ENCODE peak calls at places on chromosomes 6 and 20, in six cellular contexts. S is IMR-90, U is A549, D is K562, I is GM12878, V is HepG2. H is an unnamed sample.

GRCh38 chr20:46939031-46939430 is 44.4 kb downstream of the EYA2 start:
- DNase-seq in I (no peak), U (peak), V (peak), D (peak), S (no peak), H (peak)

GRCh38 chr6:41439524-41440418 is 104.4 kb downstream of the NCR2 start:
- DNase-seq in V (no peak), U (no peak), I (peak), D (no peak), S (no peak), H (no peak)

GRCh38 chr6:84779917-84780316 is 15.5 kb upstream of the TBX18 start:
- DNase-seq in U (no peak), S (no peak), I (no peak), D (no peak), V (no peak), H (no peak)

GRCh38 chr6:47129129-47129528 is 87.0 kb upstream of the ADGRF1 start:
- DNase-seq in D (no peak), V (no peak), I (no peak), U (no peak), S (no peak), H (no peak)

GRCh38 chr20:3898639-3899038 is 9.5 kb downstream of the PANK2 start:
- DNase-seq in U (no peak), D (no peak), V (no peak), S (no peak), I (no peak), H (no peak)

GRCh38 chr20:1427457-1428054 is 34.7 kb upstream of the FKBP1A start:
- DNase-seq in S (peak), D (no peak), V (peak), I (no peak), U (no peak), H (no peak)

GRCh38 chr6:50602191-50602810 is 111.0 kb upstream of the TFAP2D start:
- DNase-seq in D (peak), V (peak), U (peak), I (no peak), S (peak), H (peak)

GRCh38 chr20:10388571-10388970 is 45.5 kb downstream of the MKKS start:
- DNase-seq in S (no peak), D (no peak), U (no peak), I (no peak), V (no peak), H (no peak)

GRCh38 chr20:1472556-1473243 is 6.1 kb upstream of the NSFL1C start:
- DNase-seq in I (no peak), V (no peak), U (no peak), D (no peak), S (no peak), H (no peak)

GRCh38 chr6:4772750-4773149 is 3.5 kb upstream of the CDYL start:
- DNase-seq in U (no peak), I (no peak), V (no peak), S (no peak), D (no peak), H (no peak)

GRCh38 chr20:49775229-49775693 is 37.4 kb upstream of the SLC9A8 start:
- DNase-seq in V (peak), U (peak), S (peak), I (no peak), D (peak), H (no peak)

GRCh38 chr6:166344240-166344639 is 1.9 kb upstream of the SFT2D1 start:
- DNase-seq in V (no peak), S (no peak), D (no peak), I (no peak), U (no peak), H (no peak)

GRCh38 chr6:170113141-170113540 is 177.7 kb downstream of the DLL1 start:
- DNase-seq in D (no peak), S (no peak), V (no peak), I (no peak), U (no peak), H (no peak)

GRCh38 chr20:49501917-49502316 is 19.4 kb upstream of the KCNB1 start:
- DNase-seq in I (no peak), V (peak), D (peak), U (peak), S (peak), H (peak)

GRCh38 chr20:23129891-23130621 is 43.9 kb upstream of the CD93 start:
- DNase-seq in S (no peak), V (no peak), I (no peak), U (no peak), D (no peak), H (no peak)

GRCh38 chr6:152112503-152113261 is 305.2 kb downstream of the ESR1 start:
- DNase-seq in S (no peak), D (no peak), I (no peak), V (no peak), U (no peak), H (no peak)

GRCh38 chr20:8117636-8118413 is 14.2 kb upstream of the PLCB1 start:
- DNase-seq in D (peak), I (no peak), V (no peak), U (no peak), S (no peak), H (no peak)

GRCh38 chr6:131182991-131183425 is 47.7 kb downstream of the AKAP7 start:
- DNase-seq in S (peak), I (no peak), D (peak), U (peak), V (peak), H (no peak)

GRCh38 chr20:49291200-49291599 is 13.3 kb upstream of the ZNFX1 start:
- DNase-seq in V (no peak), D (no peak), U (no peak), I (no peak), S (no peak), H (no peak)

DNA sequence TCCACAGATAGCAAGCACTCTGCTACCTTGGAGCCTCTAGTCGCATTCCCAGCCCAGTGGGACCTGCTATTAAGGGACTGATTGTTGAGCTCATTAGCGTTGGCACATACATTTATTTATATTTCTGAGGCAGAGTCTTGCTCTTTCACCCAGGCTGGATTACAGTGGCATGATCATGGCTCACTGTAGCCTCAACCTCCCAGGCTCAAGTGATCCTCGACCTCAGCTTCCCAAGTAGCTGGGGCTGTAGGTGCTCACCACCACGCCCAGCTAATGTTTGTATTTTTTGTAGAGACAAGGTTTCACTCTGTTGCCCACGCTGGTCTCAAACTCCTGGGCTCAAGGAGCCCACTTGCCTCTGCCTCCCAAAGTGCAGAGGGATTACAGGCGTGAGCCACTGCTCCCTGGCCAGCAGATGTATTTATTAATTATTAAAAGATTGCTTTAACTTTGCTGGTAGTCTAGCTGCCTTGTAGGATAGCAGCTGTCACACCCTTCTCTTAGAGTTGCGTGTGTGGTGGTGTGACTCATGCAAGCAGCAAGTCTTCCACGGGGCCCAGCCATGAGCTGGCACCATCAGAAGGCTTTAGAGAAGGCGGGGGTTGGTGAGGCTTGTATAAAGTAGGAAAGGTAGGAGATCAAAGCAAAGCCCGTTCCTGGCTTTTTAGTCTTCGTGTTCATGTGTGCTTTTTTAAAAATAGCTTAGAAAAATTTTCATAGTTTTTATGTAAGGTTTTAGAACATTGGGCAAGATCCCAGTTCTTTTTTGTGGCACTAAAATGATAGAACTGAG is 16.5 kb downstream of the ACTR5 start:
- DNase-seq in D (no peak), U (peak), S (peak), I (no peak), V (peak), H (no peak)
- TF ChIP-seq BHLHE40 in D (no peak), U (no peak), S (peak), I (no peak), V (no peak), H (no peak)

DNA sequence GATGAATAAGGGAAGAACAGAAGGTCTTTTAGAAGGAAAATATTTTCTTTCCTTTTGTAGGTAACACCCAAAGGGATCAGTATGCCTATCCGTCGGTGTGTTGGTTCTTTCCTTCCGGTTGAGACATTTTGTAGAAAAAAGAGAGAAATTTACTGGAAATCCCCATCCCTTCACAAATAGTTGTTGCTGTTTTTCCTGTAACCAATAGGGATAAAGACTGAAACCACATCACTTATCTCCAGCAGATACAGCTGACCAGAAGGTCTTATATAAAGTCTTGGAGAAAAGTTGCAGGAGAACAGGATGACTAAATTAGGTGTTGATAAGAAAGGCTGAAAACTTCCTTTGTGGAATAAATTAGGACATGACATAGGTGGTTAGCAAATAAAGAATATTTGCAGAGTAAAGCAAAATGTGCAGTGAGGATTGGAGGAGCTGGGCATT is 14.8 kb upstream of the HLA-DRB1 start:
- DNase-seq in D (no peak), V (no peak), S (no peak), U (no peak), I (peak), H (no peak)
- TF ChIP-seq BHLHE40 in D (no peak), V (no peak), S (no peak), U (no peak), I (peak), H (no peak)

GRCh38 chr20:63566395-63567131 is 7.5 kb downstream of the HELZ2 start:
- DNase-seq in U (no peak), I (no peak), V (no peak), S (no peak), D (no peak), H (no peak)

GRCh38 chr20:63568986-63569949 is 4.8 kb downstream of the HELZ2 start:
- DNase-seq in D (no peak), I (no peak), V (no peak), S (no peak), U (no peak), H (no peak)

GRCh38 chr20:63568170-63568981 is 5.7 kb downstream of the HELZ2 start:
- DNase-seq in D (no peak), U (no peak), I (no peak), V (no peak), S (no peak), H (no peak)

GRCh38 chr20:63567132-63567381 is 7.0 kb downstream of the HELZ2 start:
- DNase-seq in U (no peak), I (no peak), S (no peak), V (no peak), D (no peak), H (no peak)

GRCh38 chr20:63567382-63568169 is 6.5 kb downstream of the HELZ2 start:
- DNase-seq in S (no peak), V (no peak), I (peak), D (no peak), U (no peak), H (no peak)
- TF ChIP-seq BHLHE40 in S (no peak), V (no peak), I (peak), D (no peak), U (no peak), H (no peak)

DNA sequence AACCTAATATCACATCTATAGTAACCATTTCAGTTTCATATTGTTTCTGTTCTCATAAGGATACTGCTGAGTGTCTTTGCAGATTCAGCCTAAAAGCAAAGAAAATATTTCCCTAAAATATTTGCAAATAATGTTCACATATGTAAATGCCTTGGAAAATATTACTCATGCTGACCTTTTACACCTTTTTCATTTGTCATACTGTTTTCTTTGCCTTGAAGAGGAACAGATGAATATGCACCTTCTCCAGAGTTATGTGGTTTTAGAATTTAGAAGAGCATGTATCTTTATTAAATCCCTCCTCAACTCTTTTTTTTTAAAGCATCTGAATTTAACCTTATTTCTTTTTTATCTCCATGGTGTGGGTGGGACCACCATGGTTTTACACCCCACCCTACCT is 32.5 kb downstream of the NDUFAF5 start:
- DNase-seq in D (no peak), U (no peak), I (no peak), S (peak), V (no peak), H (no peak)
- TF ChIP-seq BHLHE40 in D (no peak), U (no peak), I (no peak), S (no peak), V (no peak), H (no peak)

GRCh38 chr6:33784787-33785186 is 4.1 kb downstream of the LEMD2 start:
- DNase-seq in U (no peak), S (no peak), D (no peak), V (no peak), I (no peak), H (no peak)

GRCh38 chr6:33787336-33787953 is 1.5 kb downstream of the LEMD2 start:
- DNase-seq in U (no peak), I (no peak), S (peak), V (no peak), D (no peak), H (no peak)

GRCh38 chr6:33786736-33787135 is 2.2 kb downstream of the LEMD2 start:
- DNase-seq in I (no peak), V (no peak), S (no peak), U (no peak), D (no peak), H (no peak)

GRCh38 chr6:33783781-33784520 is 5.0 kb downstream of the LEMD2 start:
- DNase-seq in U (no peak), I (no peak), D (no peak), S (no peak), V (no peak), H (no peak)

GRCh38 chr6:33785766-33786165 is 3.2 kb downstream of the LEMD2 start:
- DNase-seq in S (peak), D (no peak), U (no peak), V (no peak), I (no peak), H (no peak)
- TF ChIP-seq BHLHE40 in S (no peak), D (no peak), U (no peak), V (no peak), I (no peak), H (no peak)